ENCODE peak calls at places on chromosomes 3 and 15, in eight cellular contexts. X is cardiac septum, C is lower leg skin, J is fibroblast of lung, E is neuronal stem cell, M is HS-27A, A is heart left ventricle, B is adrenal gland. I is an unnamed sample.

GRCh38 chr3:45848392-45848791 is 6.5 kb upstream of the LZTFL1 start:
- DNase-seq in X (no peak), C (no peak), J (no peak), E (no peak), M (no peak), A (no peak), B (no peak), I (no peak)

GRCh38 chr3:195451373-195452000 is 8.7 kb upstream of the ACAP2 start:
- DNase-seq in X (no peak), C (no peak), J (no peak), E (peak), M (no peak), A (no peak), B (no peak), I (no peak)

GRCh38 chr15:98649621-98649995 is 1.3 kb downstream of the IGF1R start:
- DNase-seq in X (peak), C (no peak), J (peak), E (no peak), M (no peak), A (peak), B (peak), I (no peak)

GRCh38 chr3:148211725-148212124 is 486.0 kb upstream of the AGTR1 start:
- DNase-seq in X (no peak), C (peak), J (peak), E (no peak), M (peak), A (no peak), B (peak), I (no peak)

GRCh38 chr3:129277829-129278271 is 820 bp upstream of the HMCES start:
- DNase-seq in X (no peak), C (peak), J (no peak), E (no peak), M (no peak), A (no peak), B (no peak), I (no peak)

GRCh38 chr15:88894819-88895767 is at the start of gene HAPLN3:
- DNase-seq in X (no peak), C (no peak), J (peak), E (no peak), M (no peak), A (no peak), B (peak), I (no peak)

GRCh38 chr3:158712443-158712842 is 19.8 kb downstream of the RARRES1 start:
- DNase-seq in X (no peak), C (no peak), J (no peak), E (no peak), M (no peak), A (no peak), B (no peak), I (no peak)

GRCh38 chr15:84649706-84650105 is 4.4 kb downstream of the WDR73 start:
- DNase-seq in X (no peak), C (no peak), J (no peak), E (no peak), M (no peak), A (no peak), B (no peak), I (no peak)

GRCh38 chr15:31262143-31262530 is 64.5 kb upstream of the KLF13 start:
- DNase-seq in X (peak), C (no peak), J (no peak), E (no peak), M (no peak), A (no peak), B (peak), I (peak)

GRCh38 chr3:54969652-54970051 is 41.8 kb upstream of the LRTM1 start:
- DNase-seq in X (no peak), C (no peak), J (peak), E (no peak), M (no peak), A (no peak), B (no peak), I (no peak)

GRCh38 chr3:82020282-82020681 is 258.8 kb upstream of the GBE1 start:
- DNase-seq in X (no peak), C (no peak), J (no peak), E (no peak), M (no peak), A (no peak), B (no peak), I (no peak)

GRCh38 chr3:34207826-34208225 is 409.4 kb downstream of the PDCD6IP start:
- DNase-seq in X (no peak), C (no peak), J (peak), E (no peak), M (peak), A (no peak), B (no peak), I (no peak)

GRCh38 chr3:41681479-41681878 is 280.4 kb downstream of the ULK4 start:
- DNase-seq in X (no peak), C (no peak), J (peak), E (no peak), M (peak), A (no peak), B (no peak), I (peak)

GRCh38 chr3:183857863-183858262 is 26.8 kb downstream of the PARL start:
- DNase-seq in X (no peak), C (no peak), J (peak), E (no peak), M (no peak), A (no peak), B (no peak), I (no peak)

GRCh38 chr3:174440350-174440716 is 418.8 kb upstream of the NAALADL2 start:
- DNase-seq in X (no peak), C (peak), J (peak), E (no peak), M (peak), A (no peak), B (no peak), I (no peak)

GRCh38 chr15:63250312-63250965 is 27.0 kb upstream of the APH1B start:
- DNase-seq in X (no peak), C (no peak), J (peak), E (no peak), M (peak), A (no peak), B (no peak), I (no peak)

GRCh38 chr3:71512000-71512399 is 71.5 kb downstream of the FOXP1 start:
- DNase-seq in X (no peak), C (no peak), J (no peak), E (no peak), M (no peak), A (no peak), B (no peak), I (no peak)

GRCh38 chr15:79881668-79882067 is 15.1 kb downstream of the MTHFS start:
- DNase-seq in X (no peak), C (no peak), J (no peak), E (no peak), M (no peak), A (no peak), B (no peak), I (no peak)

GRCh38 chr3:13827699-13828098 is 52.2 kb downstream of the WNT7A start:
- DNase-seq in X (no peak), C (no peak), J (no peak), E (no peak), M (no peak), A (no peak), B (no peak), I (no peak)

GRCh38 chr3:10234526-10235230 is 13.6 kb upstream of the TATDN2 start:
- DNase-seq in X (no peak), C (no peak), J (no peak), E (no peak), M (no peak), A (no peak), B (no peak), I (no peak)

GRCh38 chr3:11944052-11944673 is 60.0 kb upstream of the SYN2 start:
- DNase-seq in X (no peak), C (no peak), J (peak), E (no peak), M (no peak), A (no peak), B (peak), I (no peak)

GRCh38 chr3:42572278-42572677 is 9.5 kb downstream of the SEC22C start:
- DNase-seq in X (no peak), C (no peak), J (peak), E (no peak), M (no peak), A (no peak), B (no peak), I (no peak)

GRCh38 chr3:183490653-183491052 is 62.2 kb upstream of the MCF2L2 start:
- DNase-seq in X (peak), C (no peak), J (peak), E (no peak), M (no peak), A (no peak), B (no peak), I (no peak)

GRCh38 chr15:39180494-39180930 is 400.4 kb upstream of the THBS1 start:
- DNase-seq in X (no peak), C (no peak), J (peak), E (no peak), M (no peak), A (no peak), B (no peak), I (no peak)

GRCh38 chr15:39860200-39860599 is 59.9 kb downstream of the GPR176 start:
- DNase-seq in X (no peak), C (no peak), J (no peak), E (no peak), M (no peak), A (no peak), B (peak), I (no peak)

GRCh38 chr3:107644631-107645030 is 121.9 kb downstream of the BBX start:
- DNase-seq in X (no peak), C (no peak), J (no peak), E (no peak), M (no peak), A (no peak), B (no peak), I (no peak)

GRCh38 chr3:77906102-77906709 is 866.3 kb downstream of the ROBO2 start:
- DNase-seq in X (no peak), C (no peak), J (peak), E (no peak), M (no peak), A (no peak), B (no peak), I (no peak)